ENCODE peak calls at places on chromosomes 7 and 10, in seven cellular contexts. One of them, this sample, is unnamed.

GRCh38 chr10:128151031-128151430 is 24.8 kb upstream of the MKI67 start:
- DNase-seq in amniotic stem cell: no peak
- DNase-seq in tibial artery: no peak
- DNase-seq in foreskin fibroblast: no peak
- DNase-seq in mesothelial cell of epicardium: no peak
- DNase-seq in astrocyte of the cerebellum: no peak
- DNase-seq in T-helper 2 cell: no peak
- DNase-seq in this sample: no peak

GRCh38 chr10:114057845-114058244 is 14.2 kb downstream of the ADRB1 start:
- DNase-seq in T-helper 2 cell: no peak
- DNase-seq in mesothelial cell of epicardium: no peak
- DNase-seq in foreskin fibroblast: no peak
- DNase-seq in amniotic stem cell: no peak
- DNase-seq in astrocyte of the cerebellum: no peak
- DNase-seq in tibial artery: no peak
- DNase-seq in this sample: no peak

GRCh38 chr7:1033546-1034145 is 10.7 kb upstream of the GPR146 start:
- DNase-seq in amniotic stem cell: no peak
- DNase-seq in foreskin fibroblast: no peak
- DNase-seq in T-helper 2 cell: no peak
- DNase-seq in astrocyte of the cerebellum: no peak
- DNase-seq in mesothelial cell of epicardium: no peak
- DNase-seq in tibial artery: no peak
- DNase-seq in this sample: no peak

GRCh38 chr10:101660268-101660667 is 34.7 kb downstream of the FBXW4 start:
- DNase-seq in foreskin fibroblast: no peak
- DNase-seq in T-helper 2 cell: no peak
- DNase-seq in mesothelial cell of epicardium: no peak
- DNase-seq in amniotic stem cell: no peak
- DNase-seq in astrocyte of the cerebellum: no peak
- DNase-seq in tibial artery: no peak
- DNase-seq in this sample: no peak

GRCh38 chr10:13016886-13017285 is 15.4 kb upstream of the CCDC3 start:
- DNase-seq in tibial artery: no peak
- DNase-seq in foreskin fibroblast: no peak
- DNase-seq in amniotic stem cell: no peak
- DNase-seq in mesothelial cell of epicardium: no peak
- DNase-seq in T-helper 2 cell: no peak
- DNase-seq in astrocyte of the cerebellum: no peak
- DNase-seq in this sample: no peak

GRCh38 chr7:120272896-120273475 is at the start of gene KCND2:
- DNase-seq in mesothelial cell of epicardium: no peak
- DNase-seq in tibial artery: no peak
- DNase-seq in astrocyte of the cerebellum: no peak
- DNase-seq in foreskin fibroblast: no peak
- DNase-seq in amniotic stem cell: no peak
- DNase-seq in T-helper 2 cell: no peak
- DNase-seq in this sample: no peak

GRCh38 chr10:9239298-9239697 is 1184.8 kb downstream of the GATA3 start:
- DNase-seq in mesothelial cell of epicardium: no peak
- DNase-seq in tibial artery: no peak
- DNase-seq in foreskin fibroblast: no peak
- DNase-seq in T-helper 2 cell: no peak
- DNase-seq in amniotic stem cell: no peak
- DNase-seq in astrocyte of the cerebellum: no peak
- DNase-seq in this sample: no peak

GRCh38 chr10:99329238-99329890 is at the start of gene CNNM1:
- DNase-seq in tibial artery: no peak
- DNase-seq in T-helper 2 cell: no peak
- DNase-seq in foreskin fibroblast: no peak
- DNase-seq in mesothelial cell of epicardium: peak
- DNase-seq in amniotic stem cell: no peak
- DNase-seq in astrocyte of the cerebellum: no peak
- DNase-seq in this sample: peak

GRCh38 chr10:118568327-118568848 is 27.1 kb downstream of the PRLHR start:
- DNase-seq in foreskin fibroblast: peak
- DNase-seq in astrocyte of the cerebellum: peak
- DNase-seq in T-helper 2 cell: no peak
- DNase-seq in amniotic stem cell: no peak
- DNase-seq in mesothelial cell of epicardium: no peak
- DNase-seq in tibial artery: no peak
- DNase-seq in this sample: peak

GRCh38 chr10:123303581-123303980 is 149.4 kb downstream of the BUB3 start:
- DNase-seq in tibial artery: no peak
- DNase-seq in mesothelial cell of epicardium: no peak
- DNase-seq in T-helper 2 cell: no peak
- DNase-seq in foreskin fibroblast: no peak
- DNase-seq in amniotic stem cell: no peak
- DNase-seq in astrocyte of the cerebellum: no peak
- DNase-seq in this sample: no peak

GRCh38 chr10:32307609-32308008 is 39.3 kb downstream of the EPC1 start:
- DNase-seq in mesothelial cell of epicardium: no peak
- DNase-seq in tibial artery: no peak
- DNase-seq in astrocyte of the cerebellum: no peak
- DNase-seq in amniotic stem cell: no peak
- DNase-seq in T-helper 2 cell: no peak
- DNase-seq in foreskin fibroblast: no peak
- DNase-seq in this sample: no peak

This sample was measured in Jurkat, Clone E6-1.